ENCODE peak calls at places on chromosomes 1 and 21, in ten cellular contexts. One of them, this sample, is unnamed.
A peak's percentile ranks its signal among the peaks of the same experiment; 100 is the strongest.

GRCh38 chr1:227944931-227945890 is 2.5 kb downstream of the WNT9A start:
- DNase-seq in GM13976: peak; percentile 32
- DNase-seq in endothelial cell: no peak
- DNase-seq in fibroblast of the aortic adventitia: no peak
- DNase-seq in tibial nerve: no peak
- DNase-seq in epithelial cell of proximal tubule: no peak
- DNase-seq in prostate gland: no peak
- DNase-seq in tibial artery: no peak
- DNase-seq in left ventricle myocardium inferior: no peak
- DNase-seq in mucosa of descending colon: peak; percentile 30
- DNase-seq in this sample: peak; percentile 55

GRCh38 chr1:234891427-234891826 is 237.2 kb downstream of the TOMM20 start:
- DNase-seq in GM13976: no peak
- DNase-seq in endothelial cell: no peak
- DNase-seq in fibroblast of the aortic adventitia: no peak
- DNase-seq in tibial nerve: no peak
- DNase-seq in epithelial cell of proximal tubule: no peak
- DNase-seq in prostate gland: no peak
- DNase-seq in tibial artery: no peak
- DNase-seq in left ventricle myocardium inferior: no peak
- DNase-seq in mucosa of descending colon: no peak
- DNase-seq in this sample: no peak

GRCh38 chr1:86741947-86742572 is 37.7 kb downstream of the SH3GLB1 start:
- DNase-seq in GM13976: no peak
- DNase-seq in endothelial cell: no peak
- DNase-seq in fibroblast of the aortic adventitia: peak; percentile 64
- DNase-seq in tibial nerve: no peak
- DNase-seq in epithelial cell of proximal tubule: no peak
- DNase-seq in prostate gland: peak; percentile 17
- DNase-seq in tibial artery: no peak
- DNase-seq in left ventricle myocardium inferior: no peak
- DNase-seq in mucosa of descending colon: no peak
- DNase-seq in this sample: peak; percentile 17

GRCh38 chr1:44464361-44464760 is 59.3 kb downstream of the RNF220 start:
- DNase-seq in GM13976: no peak
- DNase-seq in endothelial cell: no peak
- DNase-seq in fibroblast of the aortic adventitia: no peak
- DNase-seq in tibial nerve: no peak
- DNase-seq in epithelial cell of proximal tubule: no peak
- DNase-seq in prostate gland: no peak
- DNase-seq in tibial artery: no peak
- DNase-seq in left ventricle myocardium inferior: no peak
- DNase-seq in mucosa of descending colon: no peak
- DNase-seq in this sample: no peak

GRCh38 chr21:25563399-25564116 is 43.7 kb downstream of the MRPL39 start:
- DNase-seq in GM13976: no peak
- DNase-seq in endothelial cell: no peak
- DNase-seq in fibroblast of the aortic adventitia: peak; percentile 10
- DNase-seq in tibial nerve: no peak
- DNase-seq in epithelial cell of proximal tubule: no peak
- DNase-seq in prostate gland: no peak
- DNase-seq in tibial artery: no peak
- DNase-seq in left ventricle myocardium inferior: no peak
- DNase-seq in mucosa of descending colon: no peak
- DNase-seq in this sample: no peak

GRCh38 chr21:16264314-16264713 is 534.5 kb downstream of the USP25 start:
- DNase-seq in GM13976: no peak
- DNase-seq in endothelial cell: no peak
- DNase-seq in fibroblast of the aortic adventitia: peak; percentile 53
- DNase-seq in tibial nerve: no peak
- DNase-seq in epithelial cell of proximal tubule: no peak
- DNase-seq in prostate gland: no peak
- DNase-seq in tibial artery: no peak
- DNase-seq in left ventricle myocardium inferior: no peak
- DNase-seq in mucosa of descending colon: no peak
- DNase-seq in this sample: no peak

GRCh38 chr1:5939268-5940060 is 52.8 kb downstream of the NPHP4 start:
- DNase-seq in GM13976: no peak
- DNase-seq in endothelial cell: no peak
- DNase-seq in fibroblast of the aortic adventitia: no peak
- DNase-seq in tibial nerve: no peak
- DNase-seq in epithelial cell of proximal tubule: no peak
- DNase-seq in prostate gland: no peak
- DNase-seq in tibial artery: no peak
- DNase-seq in left ventricle myocardium inferior: no peak
- DNase-seq in mucosa of descending colon: no peak
- DNase-seq in this sample: no peak

GRCh38 chr21:30234643-30235042 is 18.7 kb upstream of the CLDN8 start:
- DNase-seq in GM13976: no peak
- DNase-seq in endothelial cell: no peak
- DNase-seq in fibroblast of the aortic adventitia: peak; percentile 4
- DNase-seq in tibial nerve: no peak
- DNase-seq in epithelial cell of proximal tubule: peak; percentile 12
- DNase-seq in prostate gland: no peak
- DNase-seq in tibial artery: no peak
- DNase-seq in left ventricle myocardium inferior: no peak
- DNase-seq in mucosa of descending colon: no peak
- DNase-seq in this sample: no peak

GRCh38 chr21:42129300-42130266 is 58.5 kb downstream of the UMODL1 start:
- DNase-seq in GM13976: no peak
- DNase-seq in endothelial cell: no peak
- DNase-seq in fibroblast of the aortic adventitia: no peak
- DNase-seq in tibial nerve: no peak
- DNase-seq in epithelial cell of proximal tubule: no peak
- DNase-seq in prostate gland: no peak
- DNase-seq in tibial artery: no peak
- DNase-seq in left ventricle myocardium inferior: no peak
- DNase-seq in mucosa of descending colon: peak; percentile 14
- DNase-seq in this sample: no peak

GRCh38 chr1:25688390-25689119 is 72.0 kb downstream of the MAN1C1 start:
- DNase-seq in GM13976: no peak
- DNase-seq in endothelial cell: no peak
- DNase-seq in fibroblast of the aortic adventitia: peak; percentile 82
- DNase-seq in tibial nerve: no peak
- DNase-seq in epithelial cell of proximal tubule: no peak
- DNase-seq in prostate gland: peak; percentile 36
- DNase-seq in tibial artery: peak; percentile 79
- DNase-seq in left ventricle myocardium inferior: no peak
- DNase-seq in mucosa of descending colon: peak; percentile 52
- DNase-seq in this sample: no peak

GRCh38 chr1:86429830-86430229 is 5.9 kb downstream of the CLCA2 start:
- DNase-seq in GM13976: no peak
- DNase-seq in endothelial cell: no peak
- DNase-seq in fibroblast of the aortic adventitia: peak; percentile 98
- DNase-seq in tibial nerve: no peak
- DNase-seq in epithelial cell of proximal tubule: peak; percentile 87
- DNase-seq in prostate gland: peak; percentile 47
- DNase-seq in tibial artery: peak; percentile 79
- DNase-seq in left ventricle myocardium inferior: no peak
- DNase-seq in mucosa of descending colon: no peak
- DNase-seq in this sample: no peak

GRCh38 chr1:94383966-94384408 is 34.2 kb upstream of the ABCD3 start:
- DNase-seq in GM13976: no peak
- DNase-seq in endothelial cell: no peak
- DNase-seq in fibroblast of the aortic adventitia: peak; percentile 56
- DNase-seq in tibial nerve: no peak
- DNase-seq in epithelial cell of proximal tubule: peak; percentile 98
- DNase-seq in prostate gland: no peak
- DNase-seq in tibial artery: no peak
- DNase-seq in left ventricle myocardium inferior: no peak
- DNase-seq in mucosa of descending colon: no peak
- DNase-seq in this sample: no peak

GRCh38 chr1:160548183-160548582 is 25.1 kb upstream of the SLAMF6 start:
- DNase-seq in GM13976: peak; percentile 69
- DNase-seq in endothelial cell: no peak
- DNase-seq in fibroblast of the aortic adventitia: no peak
- DNase-seq in tibial nerve: no peak
- DNase-seq in epithelial cell of proximal tubule: no peak
- DNase-seq in prostate gland: no peak
- DNase-seq in tibial artery: no peak
- DNase-seq in left ventricle myocardium inferior: no peak
- DNase-seq in mucosa of descending colon: no peak
- DNase-seq in this sample: no peak

GRCh38 chr1:3668585-3669300 is 16.4 kb downstream of the TP73 start:
- DNase-seq in GM13976: no peak
- DNase-seq in endothelial cell: no peak
- DNase-seq in fibroblast of the aortic adventitia: no peak
- DNase-seq in tibial nerve: no peak
- DNase-seq in epithelial cell of proximal tubule: no peak
- DNase-seq in prostate gland: peak; percentile 87
- DNase-seq in tibial artery: peak; percentile 32
- DNase-seq in left ventricle myocardium inferior: peak; percentile 82
- DNase-seq in mucosa of descending colon: peak; percentile 92
- DNase-seq in this sample: peak; percentile 64

GRCh38 chr1:153122831-153123421 is 9.6 kb upstream of the SPRR2F start:
- DNase-seq in GM13976: peak; percentile 18
- DNase-seq in endothelial cell: peak; percentile 29
- DNase-seq in fibroblast of the aortic adventitia: no peak
- DNase-seq in tibial nerve: no peak
- DNase-seq in epithelial cell of proximal tubule: no peak
- DNase-seq in prostate gland: no peak
- DNase-seq in tibial artery: no peak
- DNase-seq in left ventricle myocardium inferior: no peak
- DNase-seq in mucosa of descending colon: no peak
- DNase-seq in this sample: peak; percentile 29

GRCh38 chr1:23837905-23838304 is 12.7 kb upstream of the HMGCL start:
- DNase-seq in GM13976: no peak
- DNase-seq in endothelial cell: no peak
- DNase-seq in fibroblast of the aortic adventitia: no peak
- DNase-seq in tibial nerve: no peak
- DNase-seq in epithelial cell of proximal tubule: no peak
- DNase-seq in prostate gland: no peak
- DNase-seq in tibial artery: no peak
- DNase-seq in left ventricle myocardium inferior: no peak
- DNase-seq in mucosa of descending colon: peak; percentile 49
- DNase-seq in this sample: peak; percentile 5

DNA sequence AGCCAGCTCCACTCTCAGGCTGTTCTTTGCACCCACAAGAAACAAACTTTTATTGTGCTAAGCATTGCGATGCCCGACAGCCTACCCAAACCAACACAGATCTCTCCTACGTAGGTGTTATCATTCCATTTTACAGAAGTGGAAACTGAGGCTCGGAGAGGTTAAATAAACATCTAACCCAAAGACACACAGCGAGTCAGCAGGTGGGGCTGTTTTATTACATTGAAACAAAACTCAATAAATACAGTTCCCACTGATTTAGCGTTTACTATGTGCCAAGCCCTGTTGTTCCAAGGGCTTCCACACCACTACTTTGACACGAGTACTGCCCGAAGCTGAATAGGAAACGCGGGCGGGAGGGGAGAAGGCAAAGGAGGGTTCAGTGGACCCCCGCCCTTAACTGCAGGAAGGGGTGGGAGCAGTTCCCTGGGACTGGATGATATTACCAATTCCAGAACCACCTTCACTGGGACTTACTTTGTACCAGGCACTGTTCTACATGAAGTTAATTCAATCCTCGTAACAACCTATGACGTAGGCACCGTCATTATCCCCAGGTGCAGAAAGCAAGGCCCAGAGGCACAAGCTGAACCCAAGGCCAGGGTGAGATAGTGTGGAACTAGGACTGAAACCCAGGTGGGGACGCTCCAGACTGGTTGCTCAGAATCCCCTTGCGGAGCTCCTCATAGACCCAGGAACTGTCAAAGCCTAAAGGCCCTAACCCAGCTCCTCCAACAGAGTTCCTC is 19.3 kb upstream of the ALDH4A1 start:
- DNase-seq in GM13976: no peak
- DNase-seq in endothelial cell: no peak
- DNase-seq in fibroblast of the aortic adventitia: peak; percentile 46
- DNase-seq in tibial nerve: no peak
- DNase-seq in epithelial cell of proximal tubule: no peak
- DNase-seq in prostate gland: no peak
- DNase-seq in tibial artery: no peak
- DNase-seq in left ventricle myocardium inferior: no peak
- DNase-seq in mucosa of descending colon: no peak
- DNase-seq in this sample: no peak
- TF ChIP-seq CTCF in GM13976: no peak
- TF ChIP-seq CTCF in endothelial cell: no peak
- TF ChIP-seq CTCF in fibroblast of the aortic adventitia: peak; percentile 22
- TF ChIP-seq CTCF in tibial nerve: no peak
- TF ChIP-seq CTCF in epithelial cell of proximal tubule: peak; percentile 16
- TF ChIP-seq CTCF in prostate gland: peak; percentile 50
- TF ChIP-seq CTCF in tibial artery: peak; percentile 29
- TF ChIP-seq CTCF in left ventricle myocardium inferior: peak; percentile 44
- TF ChIP-seq CTCF in mucosa of descending colon: no peak
- TF ChIP-seq CTCF in this sample: no peak

DNA sequence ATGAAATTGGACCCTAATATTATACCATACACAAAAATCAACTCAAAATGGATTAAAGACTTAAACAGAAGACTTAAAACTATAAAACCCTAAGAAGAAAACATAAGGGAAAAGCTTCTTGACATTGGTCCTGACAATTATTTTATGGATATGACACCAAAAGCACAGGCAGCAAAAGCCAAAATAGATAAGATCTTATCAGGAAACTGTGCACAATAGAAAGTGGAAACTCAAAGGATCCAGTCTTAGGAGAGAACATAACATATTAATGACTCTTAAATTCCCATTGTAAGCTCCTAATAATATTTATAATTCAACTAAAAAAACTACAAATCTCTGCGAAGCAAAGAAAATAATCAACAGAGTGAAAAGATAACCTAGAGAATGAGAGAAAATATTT is 39.8 kb downstream of the RGS13 start:
- DNase-seq in GM13976: no peak
- DNase-seq in endothelial cell: no peak
- DNase-seq in fibroblast of the aortic adventitia: no peak
- DNase-seq in tibial nerve: no peak
- DNase-seq in epithelial cell of proximal tubule: no peak
- DNase-seq in prostate gland: no peak
- DNase-seq in tibial artery: no peak
- DNase-seq in left ventricle myocardium inferior: no peak
- DNase-seq in mucosa of descending colon: no peak
- DNase-seq in this sample: no peak
- TF ChIP-seq CTCF in GM13976: no peak
- TF ChIP-seq CTCF in endothelial cell: no peak
- TF ChIP-seq CTCF in fibroblast of the aortic adventitia: no peak
- TF ChIP-seq CTCF in tibial nerve: no peak
- TF ChIP-seq CTCF in epithelial cell of proximal tubule: no peak
- TF ChIP-seq CTCF in prostate gland: no peak
- TF ChIP-seq CTCF in tibial artery: no peak
- TF ChIP-seq CTCF in left ventricle myocardium inferior: no peak
- TF ChIP-seq CTCF in mucosa of descending colon: no peak
- TF ChIP-seq CTCF in this sample: no peak

GRCh38 chr1:89615676-89616598 is 17.0 kb upstream of the LRRC8C start:
- DNase-seq in GM13976: no peak
- DNase-seq in endothelial cell: peak; percentile 30
- DNase-seq in fibroblast of the aortic adventitia: no peak
- DNase-seq in tibial nerve: no peak
- DNase-seq in epithelial cell of proximal tubule: no peak
- DNase-seq in prostate gland: no peak
- DNase-seq in tibial artery: no peak
- DNase-seq in left ventricle myocardium inferior: no peak
- DNase-seq in mucosa of descending colon: no peak
- DNase-seq in this sample: peak; percentile 19
- TF ChIP-seq CTCF in GM13976: no peak
- TF ChIP-seq CTCF in endothelial cell: no peak
- TF ChIP-seq CTCF in fibroblast of the aortic adventitia: peak; percentile 43
- TF ChIP-seq CTCF in tibial nerve: peak; percentile 32
- TF ChIP-seq CTCF in epithelial cell of proximal tubule: peak; percentile 58
- TF ChIP-seq CTCF in prostate gland: no peak
- TF ChIP-seq CTCF in tibial artery: peak; percentile 10
- TF ChIP-seq CTCF in left ventricle myocardium inferior: peak; percentile 58
- TF ChIP-seq CTCF in mucosa of descending colon: no peak
- TF ChIP-seq CTCF in this sample: peak; percentile 31

GRCh38 chr1:226568077-226568831 is 19.7 kb downstream of the STUM start:
- DNase-seq in GM13976: no peak
- DNase-seq in endothelial cell: peak; percentile 26
- DNase-seq in fibroblast of the aortic adventitia: peak; percentile 74
- DNase-seq in tibial nerve: no peak
- DNase-seq in epithelial cell of proximal tubule: no peak
- DNase-seq in prostate gland: no peak
- DNase-seq in tibial artery: no peak
- DNase-seq in left ventricle myocardium inferior: no peak
- DNase-seq in mucosa of descending colon: no peak
- DNase-seq in this sample: peak; percentile 41
- TF ChIP-seq CTCF in GM13976: no peak
- TF ChIP-seq CTCF in endothelial cell: no peak
- TF ChIP-seq CTCF in fibroblast of the aortic adventitia: peak; percentile 22
- TF ChIP-seq CTCF in tibial nerve: no peak
- TF ChIP-seq CTCF in epithelial cell of proximal tubule: peak; percentile 34
- TF ChIP-seq CTCF in prostate gland: peak; percentile 4
- TF ChIP-seq CTCF in tibial artery: peak; percentile 31
- TF ChIP-seq CTCF in left ventricle myocardium inferior: peak; percentile 57
- TF ChIP-seq CTCF in mucosa of descending colon: no peak
- TF ChIP-seq CTCF in this sample: peak; percentile 23